ENCODE peak calls at places on chromosomes 5 and 9, in eight cellular contexts. One of them, this sample, is unnamed.

GRCh38 chr9:2634158-2634557 is 12.6 kb downstream of the VLDLR start:
- DNase-seq in psoas muscle: no peak
- DNase-seq in lower lobe of right lung: no peak
- DNase-seq in IMR-90: no peak
- DNase-seq in DND-41: no peak
- DNase-seq in tibial artery: no peak
- DNase-seq in heart left ventricle: no peak
- DNase-seq in A549: no peak
- DNase-seq in this sample: no peak

GRCh38 chr5:117107859-117108258 is 533.2 kb upstream of the SEMA6A start:
- DNase-seq in IMR-90: no peak
- DNase-seq in lower lobe of right lung: no peak
- DNase-seq in A549: no peak
- DNase-seq in heart left ventricle: no peak
- DNase-seq in tibial artery: no peak
- DNase-seq in DND-41: no peak
- DNase-seq in psoas muscle: no peak
- DNase-seq in this sample: no peak

GRCh38 chr9:130895481-130896232 is 955 bp downstream of the QRFP start:
- DNase-seq in tibial artery: no peak
- DNase-seq in lower lobe of right lung: no peak
- DNase-seq in DND-41: no peak
- DNase-seq in A549: no peak
- DNase-seq in IMR-90: no peak
- DNase-seq in heart left ventricle: no peak
- DNase-seq in psoas muscle: no peak
- DNase-seq in this sample: no peak

GRCh38 chr9:129182625-129183494 is 4.8 kb upstream of the IER5L start:
- DNase-seq in DND-41: no peak
- DNase-seq in tibial artery: no peak
- DNase-seq in psoas muscle: peak
- DNase-seq in lower lobe of right lung: no peak
- DNase-seq in heart left ventricle: peak
- DNase-seq in A549: peak
- DNase-seq in IMR-90: no peak
- DNase-seq in this sample: no peak

GRCh38 chr9:121785673-121786542 is 134.5 kb downstream of the DAB2IP start:
- DNase-seq in lower lobe of right lung: no peak
- DNase-seq in DND-41: no peak
- DNase-seq in heart left ventricle: no peak
- DNase-seq in A549: no peak
- DNase-seq in psoas muscle: no peak
- DNase-seq in tibial artery: no peak
- DNase-seq in IMR-90: no peak
- DNase-seq in this sample: no peak

GRCh38 chr5:39169081-39169480 is 50.3 kb downstream of the FYB1 start:
- DNase-seq in IMR-90: peak
- DNase-seq in A549: no peak
- DNase-seq in lower lobe of right lung: no peak
- DNase-seq in tibial artery: no peak
- DNase-seq in heart left ventricle: no peak
- DNase-seq in DND-41: no peak
- DNase-seq in psoas muscle: no peak
- DNase-seq in this sample: peak

GRCh38 chr9:137077758-137078693 is 709 bp downstream of the UAP1L1 start:
- DNase-seq in tibial artery: no peak
- DNase-seq in IMR-90: no peak
- DNase-seq in heart left ventricle: no peak
- DNase-seq in lower lobe of right lung: peak
- DNase-seq in psoas muscle: no peak
- DNase-seq in A549: no peak
- DNase-seq in DND-41: no peak
- DNase-seq in this sample: no peak

GRCh38 chr5:75567710-75568109 is 43.5 kb upstream of the ANKDD1B start:
- DNase-seq in tibial artery: no peak
- DNase-seq in A549: peak
- DNase-seq in DND-41: no peak
- DNase-seq in psoas muscle: no peak
- DNase-seq in heart left ventricle: no peak
- DNase-seq in lower lobe of right lung: no peak
- DNase-seq in IMR-90: peak
- DNase-seq in this sample: peak

GRCh38 chr9:34568133-34568532 is 21.4 kb downstream of the CNTFR start:
- DNase-seq in tibial artery: no peak
- DNase-seq in heart left ventricle: peak
- DNase-seq in lower lobe of right lung: no peak
- DNase-seq in A549: no peak
- DNase-seq in IMR-90: no peak
- DNase-seq in psoas muscle: no peak
- DNase-seq in DND-41: no peak
- DNase-seq in this sample: no peak

GRCh38 chr5:66362676-66363075 is 218.6 kb downstream of the SREK1 start:
- DNase-seq in lower lobe of right lung: no peak
- DNase-seq in IMR-90: no peak
- DNase-seq in A549: no peak
- DNase-seq in tibial artery: no peak
- DNase-seq in heart left ventricle: no peak
- DNase-seq in psoas muscle: no peak
- DNase-seq in DND-41: no peak
- DNase-seq in this sample: no peak

GRCh38 chr5:178215263-178216002 is 11.1 kb downstream of the HNRNPAB start:
- DNase-seq in IMR-90: no peak
- DNase-seq in heart left ventricle: peak
- DNase-seq in A549: no peak
- DNase-seq in DND-41: no peak
- DNase-seq in lower lobe of right lung: peak
- DNase-seq in psoas muscle: no peak
- DNase-seq in tibial artery: no peak
- DNase-seq in this sample: no peak

GRCh38 chr5:167644619-167645018 is 646.8 kb upstream of the WWC1 start:
- DNase-seq in DND-41: no peak
- DNase-seq in heart left ventricle: no peak
- DNase-seq in psoas muscle: no peak
- DNase-seq in tibial artery: no peak
- DNase-seq in lower lobe of right lung: no peak
- DNase-seq in IMR-90: no peak
- DNase-seq in A549: peak
- DNase-seq in this sample: peak

GRCh38 chr9:81083821-81084512 is 605.4 kb downstream of the TLE1 start:
- DNase-seq in heart left ventricle: no peak
- DNase-seq in IMR-90: peak
- DNase-seq in psoas muscle: no peak
- DNase-seq in A549: no peak
- DNase-seq in DND-41: no peak
- DNase-seq in lower lobe of right lung: no peak
- DNase-seq in tibial artery: no peak
- DNase-seq in this sample: peak

GRCh38 chr5:137627293-137627692 is 108.6 kb downstream of the KLHL3 start:
- DNase-seq in DND-41: no peak
- DNase-seq in IMR-90: no peak
- DNase-seq in heart left ventricle: no peak
- DNase-seq in psoas muscle: no peak
- DNase-seq in A549: no peak
- DNase-seq in lower lobe of right lung: no peak
- DNase-seq in tibial artery: no peak
- DNase-seq in this sample: no peak

GRCh38 chr5:378301-378891 is 56.9 kb downstream of the AHRR start:
- DNase-seq in heart left ventricle: no peak
- DNase-seq in A549: no peak
- DNase-seq in psoas muscle: no peak
- DNase-seq in DND-41: no peak
- DNase-seq in lower lobe of right lung: no peak
- DNase-seq in IMR-90: peak
- DNase-seq in tibial artery: peak
- DNase-seq in this sample: no peak

GRCh38 chr5:59943721-59944120 is 50.2 kb upstream of the PDE4D start:
- DNase-seq in psoas muscle: no peak
- DNase-seq in lower lobe of right lung: no peak
- DNase-seq in heart left ventricle: no peak
- DNase-seq in tibial artery: no peak
- DNase-seq in IMR-90: no peak
- DNase-seq in A549: no peak
- DNase-seq in DND-41: no peak
- DNase-seq in this sample: no peak

GRCh38 chr5:174275959-174276358 is 230.5 kb downstream of the NSG2 start:
- DNase-seq in lower lobe of right lung: no peak
- DNase-seq in psoas muscle: no peak
- DNase-seq in heart left ventricle: no peak
- DNase-seq in tibial artery: no peak
- DNase-seq in DND-41: no peak
- DNase-seq in A549: no peak
- DNase-seq in IMR-90: no peak
- DNase-seq in this sample: no peak

GRCh38 chr9:132059351-132059750 is 20.3 kb downstream of the MED27 start:
- DNase-seq in DND-41: no peak
- DNase-seq in IMR-90: no peak
- DNase-seq in heart left ventricle: peak
- DNase-seq in A549: no peak
- DNase-seq in tibial artery: no peak
- DNase-seq in psoas muscle: no peak
- DNase-seq in lower lobe of right lung: no peak
- DNase-seq in this sample: no peak

GRCh38 chr5:31948006-31948405 is 226.1 kb downstream of the GOLPH3 start:
- DNase-seq in DND-41: no peak
- DNase-seq in psoas muscle: no peak
- DNase-seq in IMR-90: no peak
- DNase-seq in A549: no peak
- DNase-seq in heart left ventricle: no peak
- DNase-seq in lower lobe of right lung: no peak
- DNase-seq in tibial artery: no peak
- DNase-seq in this sample: no peak

GRCh38 chr9:134825025-134825424 is 55.6 kb upstream of the FCN2 start:
- DNase-seq in psoas muscle: no peak
- DNase-seq in heart left ventricle: no peak
- DNase-seq in DND-41: no peak
- DNase-seq in tibial artery: no peak
- DNase-seq in A549: no peak
- DNase-seq in IMR-90: no peak
- DNase-seq in lower lobe of right lung: no peak
- DNase-seq in this sample: no peak

GRCh38 chr9:135340143-135340655 is 139.4 kb upstream of the PPP1R26 start:
- DNase-seq in IMR-90: no peak
- DNase-seq in A549: no peak
- DNase-seq in lower lobe of right lung: no peak
- DNase-seq in DND-41: no peak
- DNase-seq in tibial artery: no peak
- DNase-seq in heart left ventricle: no peak
- DNase-seq in psoas muscle: no peak
- DNase-seq in this sample: no peak

DNA sequence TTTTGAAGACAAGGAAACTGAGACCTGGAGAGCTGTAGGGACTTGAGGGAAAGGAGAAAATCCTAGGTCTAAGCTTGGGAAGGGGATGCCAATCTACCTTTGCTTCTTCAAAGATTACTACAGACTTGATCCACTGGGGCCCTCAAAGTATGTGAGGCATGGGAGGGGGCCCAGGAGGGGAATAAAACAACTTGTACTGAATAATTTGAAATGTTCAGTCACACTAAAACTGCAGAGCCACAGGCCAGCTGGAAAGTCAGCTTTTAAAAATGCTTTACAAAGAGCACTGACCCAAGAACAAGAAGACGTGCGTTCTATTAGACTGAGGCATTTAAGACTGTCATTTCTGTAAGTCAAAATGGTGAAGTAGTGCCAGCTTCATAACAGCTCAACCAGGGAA is 13.6 kb downstream of the IL33 start:
- DNase-seq in heart left ventricle: no peak
- DNase-seq in psoas muscle: no peak
- DNase-seq in A549: no peak
- DNase-seq in tibial artery: no peak
- DNase-seq in DND-41: no peak
- DNase-seq in IMR-90: no peak
- DNase-seq in lower lobe of right lung: no peak
- DNase-seq in this sample: no peak
- H3K4me3 ChIP-seq in heart left ventricle: no peak
- H3K4me3 ChIP-seq in psoas muscle: no peak
- H3K4me3 ChIP-seq in A549: no peak
- H3K4me3 ChIP-seq in tibial artery: no peak
- H3K4me3 ChIP-seq in DND-41: no peak
- H3K4me3 ChIP-seq in IMR-90: no peak
- H3K4me3 ChIP-seq in lower lobe of right lung: no peak
- H3K4me3 ChIP-seq in this sample: no peak

GRCh38 chr9:15722888-15723287 is 170.0 kb downstream of the CCDC171 start:
- DNase-seq in DND-41: no peak
- DNase-seq in psoas muscle: no peak
- DNase-seq in tibial artery: no peak
- DNase-seq in A549: no peak
- DNase-seq in IMR-90: peak
- DNase-seq in heart left ventricle: no peak
- DNase-seq in lower lobe of right lung: no peak
- DNase-seq in this sample: no peak

GRCh38 chr9:15720861-15721260 is 168.0 kb downstream of the CCDC171 start:
- DNase-seq in A549: no peak
- DNase-seq in IMR-90: no peak
- DNase-seq in psoas muscle: no peak
- DNase-seq in DND-41: no peak
- DNase-seq in tibial artery: no peak
- DNase-seq in heart left ventricle: no peak
- DNase-seq in lower lobe of right lung: no peak
- DNase-seq in this sample: no peak

GRCh38 chr9:15717290-15717689 is 164.4 kb downstream of the CCDC171 start:
- DNase-seq in lower lobe of right lung: no peak
- DNase-seq in A549: no peak
- DNase-seq in IMR-90: no peak
- DNase-seq in DND-41: no peak
- DNase-seq in heart left ventricle: no peak
- DNase-seq in psoas muscle: no peak
- DNase-seq in tibial artery: no peak
- DNase-seq in this sample: no peak

GRCh38 chr9:15714746-15715145 is 161.9 kb downstream of the CCDC171 start:
- DNase-seq in psoas muscle: no peak
- DNase-seq in tibial artery: no peak
- DNase-seq in DND-41: no peak
- DNase-seq in lower lobe of right lung: no peak
- DNase-seq in heart left ventricle: no peak
- DNase-seq in A549: no peak
- DNase-seq in IMR-90: peak
- DNase-seq in this sample: no peak

GRCh38 chr9:15718423-15718822 is 165.6 kb downstream of the CCDC171 start:
- DNase-seq in A549: no peak
- DNase-seq in tibial artery: no peak
- DNase-seq in IMR-90: no peak
- DNase-seq in DND-41: no peak
- DNase-seq in heart left ventricle: no peak
- DNase-seq in lower lobe of right lung: no peak
- DNase-seq in psoas muscle: no peak
- DNase-seq in this sample: no peak
- TF ChIP-seq CTCF in A549: no peak
- TF ChIP-seq CTCF in tibial artery: no peak
- TF ChIP-seq CTCF in IMR-90: no peak
- TF ChIP-seq CTCF in DND-41: no peak
- TF ChIP-seq CTCF in heart left ventricle: no peak
- TF ChIP-seq CTCF in lower lobe of right lung: no peak
- TF ChIP-seq CTCF in psoas muscle: no peak
- TF ChIP-seq CTCF in this sample: no peak

GRCh38 chr5:85441853-85442252 is 1057.2 kb upstream of the EDIL3 start:
- DNase-seq in DND-41: no peak
- DNase-seq in A549: no peak
- DNase-seq in tibial artery: no peak
- DNase-seq in IMR-90: no peak
- DNase-seq in heart left ventricle: no peak
- DNase-seq in lower lobe of right lung: no peak
- DNase-seq in psoas muscle: no peak
- DNase-seq in this sample: no peak
- H3K4me3 ChIP-seq in DND-41: no peak
- H3K4me3 ChIP-seq in A549: no peak
- H3K4me3 ChIP-seq in tibial artery: no peak
- H3K4me3 ChIP-seq in IMR-90: no peak
- H3K4me3 ChIP-seq in heart left ventricle: no peak
- H3K4me3 ChIP-seq in lower lobe of right lung: no peak
- H3K4me3 ChIP-seq in psoas muscle: no peak
- H3K4me3 ChIP-seq in this sample: no peak

GRCh38 chr5:169064093-169064492 is 236.8 kb downstream of the SLIT3 start:
- DNase-seq in lower lobe of right lung: no peak
- DNase-seq in IMR-90: no peak
- DNase-seq in DND-41: no peak
- DNase-seq in psoas muscle: no peak
- DNase-seq in heart left ventricle: peak
- DNase-seq in A549: peak
- DNase-seq in tibial artery: no peak
- DNase-seq in this sample: peak
- TF ChIP-seq CTCF in lower lobe of right lung: no peak
- TF ChIP-seq CTCF in IMR-90: no peak
- TF ChIP-seq CTCF in DND-41: no peak
- TF ChIP-seq CTCF in psoas muscle: no peak
- TF ChIP-seq CTCF in heart left ventricle: no peak
- TF ChIP-seq CTCF in A549: no peak
- TF ChIP-seq CTCF in tibial artery: no peak
- TF ChIP-seq CTCF in this sample: no peak

This sample was measured in fibroblast of pulmonary artery.